ENCODE peak calls at places on chromosomes 3 and 15, in ten cellular contexts. S, Y, N, V, I, M, L, Q, B and X are unnamed samples. For H3K9me3, the result is how much of the 10 kb centered on the place peaks cover.

GRCh38 chr15:97504031-97504430 is 456.5 kb upstream of the ARRDC4 start:
- DNase-seq in S (no peak), Y (no peak), N (no peak), V (peak), I (no peak), M (no peak), L (no peak), Q (no peak), B (no peak), X (no peak)

GRCh38 chr3:51340311-51340829 is 44.7 kb upstream of the MANF start:
- DNase-seq in S (peak), Y (peak), N (peak), V (peak), I (no peak), M (no peak), L (peak), Q (no peak), B (no peak), X (no peak)

GRCh38 chr15:62858343-62858742 is 184.2 kb upstream of the TPM1 start:
- DNase-seq in S (peak), Y (no peak), N (no peak), V (no peak), I (no peak), M (no peak), L (no peak), Q (no peak), B (no peak), X (no peak)

GRCh38 chr3:36700537-36701248 is 63.7 kb downstream of the DCLK3 start:
- DNase-seq in S (peak), Y (peak), N (peak), V (peak), I (no peak), M (peak), L (peak), Q (peak), B (no peak), X (no peak)

GRCh38 chr3:127800508-127800907 is 21.8 kb downstream of the MGLL start:
- DNase-seq in S (no peak), Y (no peak), N (no peak), V (peak), I (no peak), M (no peak), L (no peak), Q (no peak), B (no peak), X (no peak)

GRCh38 chr3:122233109-122233952 is 49.9 kb downstream of the CASR start:
- DNase-seq in S (no peak), Y (no peak), N (peak), V (no peak), I (no peak), M (no peak), L (no peak), Q (no peak), B (no peak), X (no peak)

GRCh38 chr3:82386656-82387055 is 625.2 kb upstream of the GBE1 start:
- DNase-seq in S (no peak), Y (no peak), N (no peak), V (no peak), I (no peak), M (no peak), L (no peak), Q (no peak), B (no peak), X (no peak)

GRCh38 chr3:42547401-42547945 is 34.3 kb downstream of the SEC22C start:
- DNase-seq in S (peak), Y (peak), N (peak), V (peak), I (peak), M (peak), L (peak), Q (peak), B (peak), X (peak)

GRCh38 chr15:63107895-63108546 is 13.6 kb upstream of the LACTB start:
- DNase-seq in S (no peak), Y (no peak), N (no peak), V (peak), I (no peak), M (peak), L (peak), Q (no peak), B (no peak), X (no peak)

GRCh38 chr3:183180105-183180763 is 17.7 kb upstream of the LAMP3 start:
- DNase-seq in S (peak), Y (no peak), N (no peak), V (peak), I (no peak), M (no peak), L (no peak), Q (no peak), B (no peak), X (no peak)

GRCh38 chr3:65963787-65964707 is 74.7 kb downstream of the MAGI1 start:
- DNase-seq in S (no peak), Y (no peak), N (peak), V (peak), I (no peak), M (no peak), L (peak), Q (no peak), B (no peak), X (no peak)

GRCh38 chr3:23183114-23183513 is 20.0 kb upstream of the UBE2E2 start:
- DNase-seq in S (no peak), Y (no peak), N (no peak), V (no peak), I (no peak), M (no peak), L (no peak), Q (no peak), B (no peak), X (no peak)

GRCh38 chr3:105527949-105528348 is 161.2 kb downstream of the ALCAM start:
- DNase-seq in S (no peak), Y (no peak), N (no peak), V (no peak), I (no peak), M (no peak), L (peak), Q (no peak), B (no peak), X (no peak)

GRCh38 chr15:60083318-60083717 is 79.2 kb downstream of the FOXB1 start:
- DNase-seq in S (no peak), Y (no peak), N (no peak), V (no peak), I (no peak), M (no peak), L (no peak), Q (no peak), B (no peak), X (no peak)

GRCh38 chr15:38698215-38698614 is 133.6 kb upstream of the RASGRP1 start:
- DNase-seq in S (no peak), Y (no peak), N (no peak), V (no peak), I (no peak), M (no peak), L (no peak), Q (no peak), B (peak), X (no peak)

GRCh38 chr3:67090472-67090871 is 92.4 kb downstream of the KBTBD8 start:
- DNase-seq in S (no peak), Y (no peak), N (no peak), V (peak), I (no peak), M (no peak), L (no peak), Q (no peak), B (no peak), X (no peak)

GRCh38 chr3:145094355-145094941 is 1066.5 kb downstream of the PLOD2 start:
- DNase-seq in S (no peak), Y (no peak), N (peak), V (peak), I (no peak), M (no peak), L (no peak), Q (no peak), B (no peak), X (no peak)

GRCh38 chr3:127796751-127797150 is 25.6 kb downstream of the MGLL start:
- DNase-seq in S (peak), Y (no peak), N (no peak), V (no peak), I (no peak), M (no peak), L (no peak), Q (no peak), B (no peak), X (no peak)

GRCh38 chr3:133191818-133192217 is 153.6 kb downstream of the TMEM108 start:
- DNase-seq in S (no peak), Y (no peak), N (no peak), V (no peak), I (no peak), M (no peak), L (no peak), Q (no peak), B (no peak), X (no peak)

GRCh38 chr3:71998995-71999673 is 214.2 kb upstream of the PROK2 start:
- DNase-seq in S (no peak), Y (no peak), N (no peak), V (peak), I (no peak), M (no peak), L (no peak), Q (no peak), B (no peak), X (no peak)

GRCh38 chr15:31974855-31975421 is 55.4 kb upstream of the CHRNA7 start:
- DNase-seq in S (peak), Y (peak), N (peak), V (peak), I (no peak), M (peak), L (peak), Q (no peak), B (no peak), X (no peak)

GRCh38 chr3:101803152-101803782 is 24.3 kb downstream of the NXPE3 start:
- DNase-seq in S (no peak), Y (no peak), N (peak), V (peak), I (no peak), M (peak), L (peak), Q (no peak), B (no peak), X (no peak)

GRCh38 chr3:152688313-152688712 is 146.6 kb upstream of the P2RY1 start:
- DNase-seq in S (peak), Y (peak), N (no peak), V (no peak), I (no peak), M (no peak), L (no peak), Q (no peak), B (no peak), X (no peak)

GRCh38 chr3:185936814-185937688 is 763 bp downstream of the TRA2B start:
- DNase-seq in S (peak), Y (peak), N (peak), V (peak), I (peak), M (peak), L (peak), Q (peak), B (peak), X (peak)

GRCh38 chr15:72285927-72286516 is 13.7 kb upstream of the PARP6 start:
- DNase-seq in S (peak), Y (peak), N (peak), V (peak), I (no peak), M (peak), L (peak), Q (peak), B (peak), X (peak)

GRCh38 chr3:139326707-139327106 is 17.1 kb upstream of the MRPS22 start:
- DNase-seq in S (peak), Y (no peak), N (no peak), V (no peak), I (no peak), M (no peak), L (no peak), Q (no peak), B (peak), X (no peak)

GRCh38 chr3:14145236-14145635 is 20.4 kb downstream of the TMEM43 start:
- DNase-seq in S (peak), Y (peak), N (no peak), V (peak), I (no peak), M (no peak), L (no peak), Q (no peak), B (peak), X (no peak)

GRCh38 chr3:64921666-64922065 is 233.9 kb upstream of the ADAMTS9 start:
- DNase-seq in S (no peak), Y (no peak), N (no peak), V (no peak), I (no peak), M (no peak), L (no peak), Q (no peak), B (no peak), X (no peak)

GRCh38 chr3:9190276-9190675 is 59.2 kb downstream of the SRGAP3 start:
- DNase-seq in S (no peak), Y (no peak), N (no peak), V (no peak), I (no peak), M (no peak), L (no peak), Q (no peak), B (no peak), X (no peak)

GRCh38 chr15:98647026-98647773 is 1.1 kb upstream of the IGF1R start:
- DNase-seq in S (peak), Y (peak), N (peak), V (peak), I (peak), M (peak), L (peak), Q (peak), B (peak), X (peak)

GRCh38 chr15:31236184-31237041 is 90.2 kb upstream of the KLF13 start:
- DNase-seq in S (no peak), Y (no peak), N (peak), V (peak), I (no peak), M (peak), L (no peak), Q (peak), B (no peak), X (no peak)

GRCh38 chr3:59607628-59608027 is 557.8 kb upstream of the CFAP20DC start:
- DNase-seq in S (no peak), Y (no peak), N (no peak), V (peak), I (no peak), M (no peak), L (no peak), Q (no peak), B (no peak), X (no peak)

GRCh38 chr15:71109130-71109529 is 6.1 kb upstream of the THSD4 start:
- DNase-seq in S (no peak), Y (no peak), N (no peak), V (peak), I (no peak), M (no peak), L (no peak), Q (no peak), B (no peak), X (no peak)

GRCh38 chr3:113773381-113773780 is 26.5 kb downstream of the ATP6V1A start:
- DNase-seq in S (no peak), Y (no peak), N (no peak), V (peak), I (no peak), M (no peak), L (no peak), Q (no peak), B (no peak), X (no peak)

DNA sequence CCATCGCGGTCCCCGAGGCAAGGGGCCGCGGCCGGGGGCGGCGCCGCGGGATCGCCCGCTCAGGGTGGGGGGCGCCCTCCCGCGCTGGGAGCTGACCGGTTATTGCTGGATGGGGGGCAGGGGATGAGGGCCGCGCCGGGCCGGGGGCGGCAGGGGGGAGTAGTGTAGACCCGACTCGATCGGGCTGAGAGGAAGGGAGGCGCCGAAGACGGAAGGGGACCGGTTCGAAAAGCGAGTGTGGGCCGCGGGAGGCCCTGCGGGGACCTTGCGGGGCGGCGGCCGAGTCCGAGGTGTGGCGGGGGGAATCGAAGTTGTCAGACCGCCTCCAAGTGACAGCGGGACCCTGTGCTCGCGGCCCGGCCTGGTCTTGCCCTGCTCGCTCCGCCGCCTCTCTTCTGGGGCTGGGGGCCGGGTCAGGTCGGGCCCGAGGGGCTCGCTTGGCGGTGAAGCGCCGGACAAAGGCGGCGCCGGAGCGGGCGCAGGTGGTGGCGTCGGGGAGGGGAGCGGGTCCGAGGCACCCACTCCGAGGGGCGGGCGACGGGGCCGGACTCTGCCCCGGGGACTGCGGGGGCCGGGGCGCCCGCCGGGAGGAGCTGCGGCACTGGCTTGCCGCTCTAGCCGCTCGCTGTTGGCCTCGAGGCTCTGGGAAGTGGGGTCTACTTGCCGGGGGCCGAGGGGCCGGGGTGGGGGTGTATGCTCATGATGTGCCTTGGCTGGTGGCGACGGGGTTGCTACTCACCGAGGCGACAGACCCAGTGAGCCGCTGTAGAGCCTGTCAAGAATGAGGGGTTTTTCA is 1.2 kb downstream of the BAHD1 start:
- DNase-seq in S (peak), Y (no peak), N (no peak), V (no peak), I (no peak), M (peak), L (no peak), Q (no peak), B (peak), X (peak)
- TF ChIP-seq CTCF in S (peak), Y (no peak), N (no peak), V (no peak), I (no peak), M (no peak), L (no peak), Q (peak), B (no peak), X (no peak)

DNA sequence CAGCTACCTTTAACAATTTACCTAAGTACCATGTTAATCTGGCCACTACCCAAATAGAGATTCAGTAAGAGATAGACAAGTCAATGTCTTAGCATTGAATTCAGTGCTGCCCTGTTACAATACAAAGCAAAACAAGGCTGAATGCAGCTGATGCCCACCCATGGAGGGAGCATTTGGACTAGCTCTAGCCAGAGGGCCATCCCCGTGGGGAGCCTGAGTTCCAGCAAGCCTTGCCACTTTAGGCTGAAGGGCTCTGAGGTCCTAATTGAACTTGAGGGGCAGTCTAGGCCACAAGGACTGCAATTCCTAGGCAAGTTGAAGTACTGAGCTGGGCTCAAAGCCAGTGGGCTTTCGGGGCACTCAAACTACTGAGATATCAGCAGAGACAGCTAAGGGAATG is 265.9 kb downstream of the EFHB start:
- DNase-seq in S (peak), Y (no peak), N (no peak), V (no peak), I (no peak), M (no peak), L (no peak), Q (no peak), B (no peak), X (no peak)
- H3K9me3 ChIP-seq in S (under half), Y (under half), N (under half), V (under half), I (under half), M (under half), L (under half), Q (under half), B (under half), X (under half)

GRCh38 chr3:99869621-99870020 is 52.0 kb downstream of the CMSS1 start:
- DNase-seq in S (no peak), Y (no peak), N (peak), V (no peak), I (no peak), M (no peak), L (no peak), Q (no peak), B (no peak), X (no peak)

GRCh38 chr3:99870712-99871111 is 53.0 kb downstream of the CMSS1 start:
- DNase-seq in S (no peak), Y (no peak), N (no peak), V (no peak), I (no peak), M (no peak), L (no peak), Q (no peak), B (no peak), X (no peak)

GRCh38 chr3:99866167-99866810 is 48.6 kb downstream of the CMSS1 start:
- DNase-seq in S (no peak), Y (no peak), N (no peak), V (peak), I (no peak), M (no peak), L (no peak), Q (no peak), B (no peak), X (no peak)

GRCh38 chr3:99867594-99868437 is 50.2 kb downstream of the CMSS1 start:
- DNase-seq in S (peak), Y (no peak), N (no peak), V (no peak), I (no peak), M (no peak), L (no peak), Q (no peak), B (no peak), X (no peak)

GRCh38 chr3:99868438-99868723 is 50.7 kb downstream of the CMSS1 start:
- DNase-seq in S (no peak), Y (no peak), N (no peak), V (no peak), I (no peak), M (no peak), L (no peak), Q (no peak), B (no peak), X (no peak)
- H3K27ac ChIP-seq in S (no peak), Y (no peak), N (no peak), V (no peak), I (peak), M (no peak), L (no peak), Q (no peak), B (no peak), X (no peak)

GRCh38 chr3:11457126-11457525 is 184.9 kb downstream of the ATG7 start:
- DNase-seq in S (no peak), Y (no peak), N (peak), V (peak), I (no peak), M (no peak), L (no peak), Q (no peak), B (no peak), X (no peak)

GRCh38 chr3:11452988-11453847 is 181.0 kb downstream of the ATG7 start:
- DNase-seq in S (no peak), Y (no peak), N (no peak), V (peak), I (no peak), M (no peak), L (no peak), Q (no peak), B (no peak), X (no peak)

GRCh38 chr3:11452312-11452711 is 180.1 kb downstream of the ATG7 start:
- DNase-seq in S (no peak), Y (no peak), N (no peak), V (no peak), I (no peak), M (no peak), L (no peak), Q (no peak), B (no peak), X (no peak)

GRCh38 chr3:11459147-11459837 is 184.4 kb downstream of the VGLL4 start:
- DNase-seq in S (no peak), Y (no peak), N (no peak), V (no peak), I (no peak), M (no peak), L (no peak), Q (no peak), B (no peak), X (no peak)

GRCh38 chr3:11455977-11456376 is 183.8 kb downstream of the ATG7 start:
- DNase-seq in S (no peak), Y (no peak), N (no peak), V (peak), I (no peak), M (no peak), L (no peak), Q (no peak), B (no peak), X (no peak)
- TF ChIP-seq CTCF in S (no peak), Y (no peak), N (no peak), V (no peak), I (no peak), M (no peak), L (no peak), Q (no peak), B (no peak), X (no peak)

GRCh38 chr3:12890610-12891390 is 49.4 kb upstream of the RPL32 start:
- DNase-seq in S (no peak), Y (no peak), N (no peak), V (no peak), I (no peak), M (no peak), L (no peak), Q (no peak), B (no peak), X (no peak)
- H3K9me3 ChIP-seq in S (under half), Y (under half), N (under half), V (under half), I (under half), M (under half), L (under half), Q (under half), B (under half), X (under half)

GRCh38 chr15:66831289-66831688 is 129.3 kb downstream of the SMAD6 start:
- DNase-seq in S (no peak), Y (no peak), N (no peak), V (no peak), I (no peak), M (no peak), L (no peak), Q (no peak), B (no peak), X (no peak)

GRCh38 chr15:66831801-66832390 is 129.9 kb downstream of the SMAD6 start:
- DNase-seq in S (no peak), Y (no peak), N (no peak), V (no peak), I (no peak), M (no peak), L (no peak), Q (no peak), B (no peak), X (no peak)

GRCh38 chr15:66833803-66834202 is 131.8 kb downstream of the SMAD6 start:
- DNase-seq in S (no peak), Y (no peak), N (no peak), V (no peak), I (no peak), M (no peak), L (no peak), Q (no peak), B (no peak), X (no peak)

GRCh38 chr15:66833372-66833771 is 131.3 kb downstream of the SMAD6 start:
- DNase-seq in S (no peak), Y (no peak), N (no peak), V (no peak), I (no peak), M (no peak), L (no peak), Q (no peak), B (no peak), X (no peak)

GRCh38 chr15:66832679-66833078 is 130.6 kb downstream of the SMAD6 start:
- DNase-seq in S (no peak), Y (no peak), N (no peak), V (peak), I (no peak), M (no peak), L (no peak), Q (no peak), B (no peak), X (no peak)
- H3K27ac ChIP-seq in S (no peak), Y (no peak), N (no peak), V (peak), I (no peak), M (no peak), L (peak), Q (no peak), B (no peak), X (peak)